ENCODE peak calls at places on chromosomes 5 and 9, in ten cellular contexts. D, Z, T, O, E, G, S, U, F and Q are unnamed samples.

GRCh38 chr9:81052846-81053245 is 636.5 kb downstream of the TLE1 start:
- DNase-seq in D (no peak), Z (peak; percentile 42), T (peak; percentile 6), O (no peak), E (no peak), G (peak; percentile 68), S (no peak), U (no peak), F (no peak), Q (no peak)

GRCh38 chr5:98307811-98308210 is 465.7 kb upstream of the RGMB start:
- DNase-seq in D (no peak), Z (peak; percentile 66), T (peak; percentile 40), O (no peak), E (no peak), G (peak; percentile 81), S (no peak), U (no peak), F (no peak), Q (no peak)

GRCh38 chr5:41921874-41922273 is 3.2 kb upstream of the FBXO4 start:
- DNase-seq in D (no peak), Z (peak; percentile 68), T (peak; percentile 13), O (no peak), E (no peak), G (peak; percentile 70), S (no peak), U (no peak), F (no peak), Q (no peak)

GRCh38 chr9:126631254-126631653 is 17.5 kb downstream of the LMX1B start:
- DNase-seq in D (no peak), Z (no peak), T (no peak), O (no peak), E (no peak), G (no peak), S (no peak), U (no peak), F (no peak), Q (peak; percentile 71)

GRCh38 chr9:70049672-70050271 is 6.1 kb downstream of the MAMDC2 start:
- DNase-seq in D (no peak), Z (peak; percentile 90), T (peak; percentile 11), O (no peak), E (no peak), G (peak; percentile 83), S (no peak), U (peak; percentile 83), F (no peak), Q (no peak)

GRCh38 chr5:117614408-117614807 is 1039.8 kb upstream of the SEMA6A start:
- DNase-seq in D (no peak), Z (no peak), T (no peak), O (no peak), E (no peak), G (no peak), S (no peak), U (no peak), F (no peak), Q (no peak)

GRCh38 chr9:94054731-94055130 is 29.5 kb upstream of the PTPDC1 start:
- DNase-seq in D (no peak), Z (peak; percentile 10), T (no peak), O (no peak), E (no peak), G (peak; percentile 7), S (no peak), U (peak; percentile 22), F (no peak), Q (no peak)

GRCh38 chr9:96596601-96597111 is 23.0 kb downstream of the CDC14B start:
- DNase-seq in D (no peak), Z (no peak), T (no peak), O (no peak), E (no peak), G (no peak), S (no peak), U (no peak), F (no peak), Q (no peak)

GRCh38 chr5:71601222-71602026 is 14.3 kb downstream of the MCCC2 start:
- DNase-seq in D (peak; percentile 66), Z (peak; percentile 95), T (peak; percentile 97), O (peak; percentile 63), E (peak; percentile 91), G (peak; percentile 99), S (peak; percentile 68), U (no peak), F (no peak), Q (peak; percentile 75)

GRCh38 chr5:56175465-56175864 is 57.7 kb downstream of the ANKRD55 start:
- DNase-seq in D (no peak), Z (peak; percentile 95), T (peak; percentile 83), O (no peak), E (no peak), G (peak; percentile 90), S (no peak), U (no peak), F (no peak), Q (peak; percentile 56)

GRCh38 chr5:127648997-127649550 is at the start of gene CTXN3:
- DNase-seq in D (no peak), Z (no peak), T (no peak), O (no peak), E (no peak), G (no peak), S (no peak), U (no peak), F (no peak), Q (peak; percentile 59)

GRCh38 chr9:131008909-131009618 is at the start of gene LAMC3:
- DNase-seq in D (no peak), Z (no peak), T (no peak), O (no peak), E (peak; percentile 42), G (no peak), S (no peak), U (no peak), F (no peak), Q (peak; percentile 61)